ENCODE peak calls at places on chromosomes 11 and 22, in nine cellular contexts. E, I, Q, L, W, D, R, Y and J are unnamed samples.
A peak's percentile ranks its signal among the peaks of the same experiment; 100 is the strongest.

GRCh38 chr22:20524004-20524481 is 16.6 kb downstream of the MED15 start:
- DNase-seq in W (peak; percentile 44), Y (no peak), R (no peak), E (no peak), D (no peak), I (peak; percentile 34), Q (no peak), L (no peak), J (peak; percentile 51)

GRCh38 chr11:85132839-85133238 is 494.3 kb downstream of the DLG2 start:
- DNase-seq in Y (no peak), D (no peak), L (peak; percentile 15), I (no peak), W (no peak), R (no peak), Q (peak; percentile 33), E (no peak), J (no peak)

GRCh38 chr22:46408568-46409506 is 73.3 kb downstream of the TRMU start:
- DNase-seq in E (no peak), I (no peak), Y (no peak), W (no peak), L (no peak), R (no peak), D (no peak), Q (no peak), J (no peak)

GRCh38 chr11:19842505-19842904 is 129.9 kb downstream of the NAV2 start:
- DNase-seq in E (no peak), L (no peak), R (no peak), I (no peak), D (no peak), Y (no peak), W (peak; percentile 44), Q (no peak), J (no peak)

GRCh38 chr11:7262672-7263071 is 11.0 kb downstream of the SYT9 start:
- DNase-seq in D (no peak), L (no peak), Y (no peak), R (no peak), E (no peak), W (no peak), I (no peak), Q (no peak), J (no peak)

GRCh38 chr11:99614353-99614752 is 593.6 kb downstream of the CNTN5 start:
- DNase-seq in Y (no peak), L (no peak), D (no peak), I (no peak), R (no peak), Q (peak; percentile 15), W (no peak), E (no peak), J (no peak)

GRCh38 chr11:65743928-65744698 is 23.5 kb upstream of the RNASEH2C start:
- DNase-seq in R (peak; percentile 19), W (peak; percentile 44), L (peak; percentile 8), D (peak; percentile 34), E (peak; percentile 6), Y (no peak), I (no peak), Q (peak; percentile 11), J (no peak)

GRCh38 chr22:28129319-28129962 is 210.4 kb upstream of the PITPNB start:
- DNase-seq in D (no peak), Q (no peak), E (no peak), W (no peak), L (peak; percentile 38), I (no peak), Y (no peak), R (no peak), J (no peak)

GRCh38 chr22:25824828-25825474 is 83.0 kb downstream of the MYO18B start:
- DNase-seq in R (no peak), D (no peak), L (no peak), W (no peak), Y (no peak), E (no peak), I (no peak), Q (no peak), J (no peak)

GRCh38 chr11:86456075-86456939 is 81.6 kb downstream of the CCDC81 start:
- DNase-seq in Q (peak; percentile 91), L (peak; percentile 82), I (no peak), W (peak; percentile 76), D (peak; percentile 71), R (peak; percentile 78), Y (peak; percentile 85), E (peak; percentile 87), J (peak; percentile 70)

GRCh38 chr11:28342704-28343103 is 234.5 kb downstream of the METTL15 start:
- DNase-seq in L (peak; percentile 17), E (no peak), R (no peak), D (no peak), Q (no peak), I (no peak), W (peak; percentile 14), Y (no peak), J (no peak)

GRCh38 chr22:48105254-48105653 is 1342.8 kb downstream of the TBC1D22A start:
- DNase-seq in I (no peak), Y (no peak), R (no peak), W (no peak), D (no peak), E (no peak), L (no peak), Q (no peak), J (no peak)

GRCh38 chr22:48670747-48671146 is 1156.9 kb downstream of the BRD1 start:
- DNase-seq in E (no peak), R (no peak), D (no peak), Y (no peak), L (no peak), Q (no peak), I (no peak), W (no peak), J (no peak)

GRCh38 chr11:62370743-62371440 is 33.6 kb downstream of the ASRGL1 start:
- DNase-seq in L (no peak), Y (no peak), W (no peak), R (no peak), I (peak; percentile 30), D (no peak), Q (no peak), E (no peak), J (no peak)

GRCh38 chr11:13287026-13287425 is 9.4 kb downstream of the BMAL1 start:
- DNase-seq in Q (no peak), E (no peak), W (no peak), I (no peak), R (peak; percentile 68), D (no peak), Y (no peak), L (no peak), J (no peak)

GRCh38 chr11:6438979-6439571 is 1.7 kb downstream of the HPX start:
- DNase-seq in L (peak; percentile 40), D (peak; percentile 36), R (peak; percentile 29), W (peak; percentile 60), Q (peak; percentile 68), E (peak; percentile 61), I (no peak), Y (no peak), J (no peak)

GRCh38 chr22:20567371-20567847 is 60.0 kb downstream of the MED15 start:
- DNase-seq in Y (no peak), D (peak; percentile 51), R (no peak), I (no peak), Q (no peak), L (peak; percentile 55), W (peak; percentile 78), E (no peak), J (no peak)

GRCh38 chr11:93732237-93732892 is 8.9 kb downstream of the TAF1D start:
- DNase-seq in I (no peak), W (no peak), L (no peak), R (no peak), D (no peak), E (no peak), Y (no peak), Q (no peak), J (no peak)

GRCh38 chr11:65115361-65116082 is 2.0 kb downstream of the ZNHIT2 start:
- DNase-seq in D (no peak), E (no peak), L (no peak), W (no peak), I (no peak), Y (no peak), Q (no peak), R (no peak), J (no peak)

GRCh38 chr11:34890089-34890488 is 26.1 kb downstream of the APIP start:
- DNase-seq in W (no peak), Q (no peak), Y (no peak), R (no peak), L (no peak), I (no peak), D (peak; percentile 10), E (no peak), J (no peak)
- TF ChIP-seq CTCF in W (no peak), Q (peak; percentile 39), Y (no peak), R (peak; percentile 12), L (peak; percentile 41), I (no peak), D (peak; percentile 54), E (no peak), J (no peak)

GRCh38 chr11:108160970-108161566 is 39.7 kb downstream of the ACAT1 start:
- DNase-seq in Y (no peak), L (no peak), I (peak; percentile 29), D (no peak), E (no peak), R (no peak), Q (no peak), W (no peak), J (peak; percentile 59)
- TF ChIP-seq CTCF in Y (no peak), L (no peak), I (no peak), D (no peak), E (no peak), R (no peak), Q (no peak), W (no peak), J (no peak)

GRCh38 chr11:120078397-120078796 is 59.5 kb downstream of the TRIM29 start:
- DNase-seq in L (no peak), Y (no peak), I (no peak), Q (no peak), E (no peak), R (no peak), W (no peak), D (no peak), J (no peak)

DNA sequence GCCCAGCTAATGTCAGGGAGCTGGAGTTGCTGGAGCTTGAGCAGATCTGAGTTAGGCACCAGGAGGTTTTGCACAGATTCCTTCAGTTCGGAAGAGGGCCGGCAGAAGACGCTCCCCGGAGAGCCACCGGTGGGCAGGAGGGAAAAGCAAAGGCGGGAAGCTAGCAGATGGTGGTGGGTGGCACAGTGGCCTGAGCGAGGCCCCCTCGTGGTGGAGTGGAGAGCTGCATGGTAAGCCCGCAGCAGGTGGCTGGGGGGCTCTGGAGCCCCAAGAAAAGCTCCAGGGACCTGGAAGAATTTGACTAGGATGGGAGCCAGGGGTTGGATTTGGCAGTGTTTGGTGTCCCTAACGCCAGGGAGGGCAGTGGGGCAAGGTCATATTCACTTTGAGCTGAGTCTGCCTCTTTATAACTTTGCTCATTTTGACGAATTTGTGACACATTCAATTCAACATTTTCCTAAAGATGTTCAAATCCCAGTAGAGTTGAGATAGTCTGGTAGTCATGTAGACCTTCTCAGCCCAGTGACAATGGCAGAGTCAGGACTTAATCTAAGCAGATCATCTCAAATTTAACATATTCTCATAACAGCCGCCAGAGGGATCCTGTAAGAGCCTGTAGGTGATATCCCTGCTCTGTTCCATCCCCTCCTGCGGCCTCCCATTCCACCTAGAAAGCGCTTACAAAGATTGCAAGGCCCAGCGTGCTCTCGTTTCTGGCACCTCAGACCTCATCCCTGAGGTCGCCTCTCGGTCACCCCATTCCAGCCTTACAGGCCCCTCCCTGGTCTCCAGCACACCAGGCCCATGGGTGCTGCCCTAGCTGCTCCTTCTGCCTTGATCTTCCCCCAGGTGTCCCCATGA is 57.9 kb downstream of the TRIM29 start:
- DNase-seq in I (no peak), E (peak; percentile 48), L (no peak), Q (no peak), R (no peak), D (no peak), Y (no peak), W (no peak), J (no peak)
- TF ChIP-seq CTCF in I (peak; percentile 59), E (peak; percentile 77), L (peak; percentile 24), Q (peak; percentile 24), R (peak; percentile 54), D (peak; percentile 47), Y (peak; percentile 44), W (peak; percentile 54), J (peak; percentile 41)

GRCh38 chr11:534592-535518 is 521 bp downstream of the HRAS start:
- DNase-seq in W (peak; percentile 25), D (peak; percentile 79), Y (no peak), R (peak; percentile 64), L (no peak), E (peak; percentile 18), I (peak; percentile 64), Q (peak; percentile 25), J (no peak)
- TF ChIP-seq CTCF in W (no peak), D (no peak), Y (no peak), R (no peak), L (no peak), E (no peak), I (no peak), Q (no peak), J (peak; percentile 40)